ENCODE peak calls at places on chromosomes 1 and 21, in four cellular contexts. One of them, this sample, is unnamed.

GRCh38 chr1:10217748-10218441 is 7.5 kb downstream of the KIF1B start:
- DNase-seq in heart right ventricle: no peak
- DNase-seq in neural progenitor cell: no peak
- DNase-seq in K562: no peak
- DNase-seq in this sample: no peak

GRCh38 chr1:162944974-162945639 is 84.1 kb upstream of the CCDC190 start:
- DNase-seq in heart right ventricle: no peak
- DNase-seq in neural progenitor cell: no peak
- DNase-seq in K562: no peak
- DNase-seq in this sample: no peak

GRCh38 chr1:163069142-163069541 is at the start of gene RGS4:
- DNase-seq in heart right ventricle: peak; percentile 34
- DNase-seq in neural progenitor cell: peak; percentile 93
- DNase-seq in K562: peak; percentile 8
- DNase-seq in this sample: peak; percentile 79

GRCh38 chr1:89890085-89890754 is 69.4 kb downstream of the LRRC8D start:
- DNase-seq in heart right ventricle: peak; percentile 34
- DNase-seq in neural progenitor cell: no peak
- DNase-seq in K562: no peak
- DNase-seq in this sample: peak; percentile 76

GRCh38 chr1:39955547-39956539 is 898 bp downstream of the MFSD2A start:
- DNase-seq in heart right ventricle: no peak
- DNase-seq in neural progenitor cell: peak; percentile 29
- DNase-seq in K562: no peak
- DNase-seq in this sample: no peak

GRCh38 chr1:56688522-56689026 is 43.5 kb downstream of the PRKAA2 start:
- DNase-seq in heart right ventricle: no peak
- DNase-seq in neural progenitor cell: no peak
- DNase-seq in K562: no peak
- DNase-seq in this sample: no peak

GRCh38 chr1:66334311-66334710 is 199.6 kb upstream of the SGIP1 start:
- DNase-seq in heart right ventricle: no peak
- DNase-seq in neural progenitor cell: peak; percentile 40
- DNase-seq in K562: no peak
- DNase-seq in this sample: no peak

GRCh38 chr1:110207831-110208230 is 2.3 kb upstream of the KCNC4 start:
- DNase-seq in heart right ventricle: peak; percentile 74
- DNase-seq in neural progenitor cell: peak; percentile 91
- DNase-seq in K562: peak; percentile 75
- DNase-seq in this sample: peak; percentile 92

GRCh38 chr1:219293440-219293839 is 119.8 kb downstream of the LYPLAL1 start:
- DNase-seq in heart right ventricle: no peak
- DNase-seq in neural progenitor cell: no peak
- DNase-seq in K562: no peak
- DNase-seq in this sample: no peak

GRCh38 chr1:50527249-50527986 is 104.2 kb upstream of the DMRTA2 start:
- DNase-seq in heart right ventricle: no peak
- DNase-seq in neural progenitor cell: no peak
- DNase-seq in K562: no peak
- DNase-seq in this sample: no peak

GRCh38 chr1:183810172-183810571 is 5.3 kb downstream of the RGL1 start:
- DNase-seq in heart right ventricle: no peak
- DNase-seq in neural progenitor cell: no peak
- DNase-seq in K562: no peak
- DNase-seq in this sample: no peak

GRCh38 chr1:171754971-171755370 is 13.1 kb upstream of the VAMP4 start:
- DNase-seq in heart right ventricle: no peak
- DNase-seq in neural progenitor cell: no peak
- DNase-seq in K562: no peak
- DNase-seq in this sample: no peak

GRCh38 chr1:111677604-111678003 is 58.0 kb downstream of the RAP1A start:
- DNase-seq in heart right ventricle: no peak
- DNase-seq in neural progenitor cell: no peak
- DNase-seq in K562: no peak
- DNase-seq in this sample: no peak

GRCh38 chr1:111671849-111672248 is 52.3 kb downstream of the RAP1A start:
- DNase-seq in heart right ventricle: no peak
- DNase-seq in neural progenitor cell: no peak
- DNase-seq in K562: no peak
- DNase-seq in this sample: no peak

GRCh38 chr1:111666828-111667227 is 47.2 kb downstream of the RAP1A start:
- DNase-seq in heart right ventricle: no peak
- DNase-seq in neural progenitor cell: peak; percentile 10
- DNase-seq in K562: no peak
- DNase-seq in this sample: no peak

GRCh38 chr1:111669268-111669667 is 49.7 kb downstream of the RAP1A start:
- DNase-seq in heart right ventricle: no peak
- DNase-seq in neural progenitor cell: no peak
- DNase-seq in K562: no peak
- DNase-seq in this sample: no peak

GRCh38 chr1:111672338-111672737 is 52.7 kb downstream of the RAP1A start:
- DNase-seq in heart right ventricle: no peak
- DNase-seq in neural progenitor cell: no peak
- DNase-seq in K562: no peak
- DNase-seq in this sample: no peak
- H3K27ac ChIP-seq in heart right ventricle: no peak overlapping the region
- H3K27ac ChIP-seq in neural progenitor cell: no peak overlapping the region
- H3K27ac ChIP-seq in K562: no peak overlapping the region
- H3K27ac ChIP-seq in this sample: peak overlapping the region; percentile 63

GRCh38 chr1:83694449-83694848 is 304.5 kb downstream of the TTLL7 start:
- DNase-seq in heart right ventricle: no peak
- DNase-seq in neural progenitor cell: peak; percentile 61
- DNase-seq in K562: no peak
- DNase-seq in this sample: no peak
- H3K4me3 ChIP-seq in heart right ventricle: no peak overlapping the region
- H3K4me3 ChIP-seq in neural progenitor cell: no peak overlapping the region
- H3K4me3 ChIP-seq in K562: no peak overlapping the region
- H3K4me3 ChIP-seq in this sample: no peak overlapping the region

GRCh38 chr1:113935970-113936369 is 6.8 kb downstream of the HIPK1 start:
- DNase-seq in heart right ventricle: no peak
- DNase-seq in neural progenitor cell: no peak
- DNase-seq in K562: no peak
- DNase-seq in this sample: no peak
- H3K4me1 ChIP-seq in heart right ventricle: peaks cover 47% of the 10 kb centered on the region
- H3K4me1 ChIP-seq in neural progenitor cell: peaks cover 25% of the 10 kb centered on the region
- H3K4me1 ChIP-seq in K562: peaks cover 20% of the 10 kb centered on the region
- H3K4me1 ChIP-seq in this sample: no peaks in the 10 kb centered on the region

DNA sequence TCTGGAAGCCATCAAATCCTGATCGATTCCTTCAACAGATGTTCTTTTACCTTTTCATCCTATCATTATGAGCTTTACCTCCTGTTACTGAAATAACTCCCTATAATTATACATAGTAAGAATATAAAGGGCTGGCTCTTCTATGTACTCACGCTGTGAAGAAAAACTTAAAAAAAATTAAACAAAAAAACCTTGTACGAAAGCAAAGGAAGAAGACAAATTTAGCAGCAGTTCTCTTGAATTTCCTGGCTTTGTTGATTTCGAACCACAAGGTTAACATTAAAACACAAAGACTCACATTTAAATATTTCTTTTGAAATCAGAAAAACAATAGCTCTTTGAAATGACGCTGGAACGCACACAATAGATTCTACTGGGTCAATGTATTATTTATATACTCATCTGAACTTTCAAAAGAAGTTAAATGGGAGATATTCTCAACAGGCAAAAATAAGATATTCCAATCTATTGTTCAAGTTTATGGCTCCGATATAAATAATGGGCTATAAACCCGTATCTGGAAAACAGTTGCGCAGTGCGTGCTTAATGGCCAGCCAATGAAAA is 13.6 kb upstream of the SPEN start:
- DNase-seq in heart right ventricle: no peak
- DNase-seq in neural progenitor cell: no peak
- DNase-seq in K562: no peak
- DNase-seq in this sample: no peak
- H3K27ac ChIP-seq in heart right ventricle: peak overlapping the region; percentile 100
- H3K27ac ChIP-seq in neural progenitor cell: peak overlapping the region; percentile 99
- H3K27ac ChIP-seq in K562: peak overlapping the region; percentile 98
- H3K27ac ChIP-seq in this sample: peak overlapping the region; percentile 47

GRCh38 chr1:8416857-8417256 is 98.9 kb downstream of the SLC45A1 start:
- DNase-seq in heart right ventricle: no peak
- DNase-seq in neural progenitor cell: no peak
- DNase-seq in K562: no peak
- DNase-seq in this sample: no peak

GRCh38 chr1:8419172-8419571 is 101.3 kb downstream of the SLC45A1 start:
- DNase-seq in heart right ventricle: no peak
- DNase-seq in neural progenitor cell: peak; percentile 53
- DNase-seq in K562: no peak
- DNase-seq in this sample: no peak

GRCh38 chr1:8418301-8418700 is 100.4 kb downstream of the SLC45A1 start:
- DNase-seq in heart right ventricle: no peak
- DNase-seq in neural progenitor cell: no peak
- DNase-seq in K562: no peak
- DNase-seq in this sample: no peak

GRCh38 chr1:8415526-8416278 is 97.8 kb downstream of the SLC45A1 start:
- DNase-seq in heart right ventricle: no peak
- DNase-seq in neural progenitor cell: no peak
- DNase-seq in K562: no peak
- DNase-seq in this sample: no peak

GRCh38 chr1:8417625-8418024 is 99.7 kb downstream of the SLC45A1 start:
- DNase-seq in heart right ventricle: no peak
- DNase-seq in neural progenitor cell: no peak
- DNase-seq in K562: no peak
- DNase-seq in this sample: no peak
- H3K4me3 ChIP-seq in heart right ventricle: no peak overlapping the region
- H3K4me3 ChIP-seq in neural progenitor cell: no peak overlapping the region
- H3K4me3 ChIP-seq in K562: no peak overlapping the region
- H3K4me3 ChIP-seq in this sample: no peak overlapping the region

GRCh38 chr21:45875416-45875760 is 106.2 kb upstream of the COL6A1 start:
- DNase-seq in heart right ventricle: no peak
- DNase-seq in neural progenitor cell: no peak
- DNase-seq in K562: no peak
- DNase-seq in this sample: peak; percentile 51
- H3K4me1 ChIP-seq in heart right ventricle: peaks cover 2% of the 10 kb centered on the region
- H3K4me1 ChIP-seq in neural progenitor cell: peaks cover 13% of the 10 kb centered on the region
- H3K4me1 ChIP-seq in K562: peaks cover 7% of the 10 kb centered on the region
- H3K4me1 ChIP-seq in this sample: no peaks in the 10 kb centered on the region

GRCh38 chr1:243792891-243793290 is 57.2 kb downstream of the AKT3 start:
- DNase-seq in heart right ventricle: no peak
- DNase-seq in neural progenitor cell: no peak
- DNase-seq in K562: no peak
- DNase-seq in this sample: no peak
- H3K27ac ChIP-seq in heart right ventricle: no peak overlapping the region
- H3K27ac ChIP-seq in neural progenitor cell: no peak overlapping the region
- H3K27ac ChIP-seq in K562: no peak overlapping the region
- H3K27ac ChIP-seq in this sample: no peak overlapping the region

GRCh38 chr21:31396399-31396798 is 52.3 kb upstream of the TIAM1 start:
- DNase-seq in heart right ventricle: no peak
- DNase-seq in neural progenitor cell: no peak
- DNase-seq in K562: no peak
- DNase-seq in this sample: no peak
- H3K4me3 ChIP-seq in heart right ventricle: no peak overlapping the region
- H3K4me3 ChIP-seq in neural progenitor cell: no peak overlapping the region
- H3K4me3 ChIP-seq in K562: no peak overlapping the region
- H3K4me3 ChIP-seq in this sample: no peak overlapping the region